ENCODE peak calls at places on chromosome 3, in four cellular contexts. One of them, this sample, is unnamed.

GRCh38 chr3:113261996-113262665 is 50.8 kb downstream of the BOC start:
- DNase-seq in germinal center: no peak
- DNase-seq in RWPE2: no peak
- DNase-seq in NCI-H1105: no peak
- DNase-seq in this sample: no peak

GRCh38 chr3:105367406-105368213 is 901 bp downstream of the ALCAM start:
- DNase-seq in germinal center: peak
- DNase-seq in RWPE2: peak
- DNase-seq in NCI-H1105: peak
- DNase-seq in this sample: peak

GRCh38 chr3:120160050-120160449 is 65.8 kb upstream of the GSK3B start:
- DNase-seq in germinal center: no peak
- DNase-seq in RWPE2: peak
- DNase-seq in NCI-H1105: no peak
- DNase-seq in this sample: no peak

GRCh38 chr3:71380096-71380495 is 203.4 kb downstream of the FOXP1 start:
- DNase-seq in germinal center: no peak
- DNase-seq in RWPE2: no peak
- DNase-seq in NCI-H1105: no peak
- DNase-seq in this sample: no peak

GRCh38 chr3:195011231-195011834 is 259.6 kb downstream of the XXYLT1 start:
- DNase-seq in germinal center: no peak
- DNase-seq in RWPE2: peak
- DNase-seq in NCI-H1105: no peak
- DNase-seq in this sample: no peak

GRCh38 chr3:11764931-11765363 is 81.7 kb downstream of the TAMM41 start:
- DNase-seq in germinal center: no peak
- DNase-seq in RWPE2: no peak
- DNase-seq in NCI-H1105: no peak
- DNase-seq in this sample: no peak

GRCh38 chr3:166274342-166274741 is 437.1 kb upstream of the BCHE start:
- DNase-seq in germinal center: no peak
- DNase-seq in RWPE2: no peak
- DNase-seq in NCI-H1105: no peak
- DNase-seq in this sample: no peak

GRCh38 chr3:28841436-28841835 is 439.4 kb upstream of the RBMS3 start:
- DNase-seq in germinal center: no peak
- DNase-seq in RWPE2: no peak
- DNase-seq in NCI-H1105: no peak
- DNase-seq in this sample: no peak

GRCh38 chr3:160707187-160707789 is 30.3 kb downstream of the ARL14 start:
- DNase-seq in germinal center: peak
- DNase-seq in RWPE2: no peak
- DNase-seq in NCI-H1105: peak
- DNase-seq in this sample: peak

GRCh38 chr3:67595424-67595823 is 59.0 kb downstream of the SUCLG2 start:
- DNase-seq in germinal center: no peak
- DNase-seq in RWPE2: no peak
- DNase-seq in NCI-H1105: no peak
- DNase-seq in this sample: no peak

GRCh38 chr3:18295171-18295920 is 129.8 kb downstream of the SATB1 start:
- DNase-seq in germinal center: peak
- DNase-seq in RWPE2: peak
- DNase-seq in NCI-H1105: no peak
- DNase-seq in this sample: peak

GRCh38 chr3:113914646-113915045 is 33.2 kb upstream of the ZDHHC23 start:
- DNase-seq in germinal center: no peak
- DNase-seq in RWPE2: no peak
- DNase-seq in NCI-H1105: no peak
- DNase-seq in this sample: no peak

GRCh38 chr3:112778298-112779008 is 68.2 kb downstream of the CD200R1L start:
- DNase-seq in germinal center: no peak
- DNase-seq in RWPE2: no peak
- DNase-seq in NCI-H1105: no peak
- DNase-seq in this sample: no peak

GRCh38 chr3:151974067-151974466 is 100.6 kb downstream of the SUCNR1 start:
- DNase-seq in germinal center: no peak
- DNase-seq in RWPE2: no peak
- DNase-seq in NCI-H1105: no peak
- DNase-seq in this sample: no peak

GRCh38 chr3:174775603-174776002 is 83.5 kb upstream of the NAALADL2 start:
- DNase-seq in germinal center: no peak
- DNase-seq in RWPE2: no peak
- DNase-seq in NCI-H1105: no peak
- DNase-seq in this sample: no peak

GRCh38 chr3:126811530-126811929 is 107.5 kb downstream of the CHCHD6 start:
- DNase-seq in germinal center: no peak
- DNase-seq in RWPE2: no peak
- DNase-seq in NCI-H1105: no peak
- DNase-seq in this sample: no peak

GRCh38 chr3:132386259-132386658 is 31.0 kb upstream of the DNAJC13 start:
- DNase-seq in germinal center: no peak
- DNase-seq in RWPE2: no peak
- DNase-seq in NCI-H1105: no peak
- DNase-seq in this sample: no peak

GRCh38 chr3:121809249-121809648 is 25.6 kb downstream of the IQCB1 start:
- DNase-seq in germinal center: peak
- DNase-seq in RWPE2: no peak
- DNase-seq in NCI-H1105: no peak
- DNase-seq in this sample: peak

GRCh38 chr3:8506611-8507061 is 5.0 kb downstream of the LMCD1 start:
- DNase-seq in germinal center: no peak
- DNase-seq in RWPE2: no peak
- DNase-seq in NCI-H1105: no peak
- DNase-seq in this sample: no peak

GRCh38 chr3:31952205-31952604 is 28.9 kb downstream of the OSBPL10 start:
- DNase-seq in germinal center: peak
- DNase-seq in RWPE2: no peak
- DNase-seq in NCI-H1105: no peak
- DNase-seq in this sample: peak

GRCh38 chr3:119352863-119353527 is 58.8 kb downstream of the ARHGAP31 start:
- DNase-seq in germinal center: no peak
- DNase-seq in RWPE2: no peak
- DNase-seq in NCI-H1105: no peak
- DNase-seq in this sample: peak

GRCh38 chr3:171687064-171687463 is 123.2 kb downstream of the PLD1 start:
- DNase-seq in germinal center: no peak
- DNase-seq in RWPE2: no peak
- DNase-seq in NCI-H1105: no peak
- DNase-seq in this sample: no peak

This sample was measured in naive B cell.